ENCODE peak calls at places on chromosomes 7 and 10, in seven cellular contexts. B, E, F, I, T, H and G are unnamed samples.
A peak's percentile ranks its signal among the peaks of the same experiment; 100 is the strongest.

GRCh38 chr7:153475240-153475639 is 577.0 kb upstream of the DPP6 start:
- DNase-seq in B (no peak), E (no peak), F (no peak), I (no peak), T (no peak), H (no peak), G (no peak)

GRCh38 chr10:70905071-70906021 is 17.0 kb upstream of the PCBD1 start:
- DNase-seq in B (no peak), E (no peak), F (no peak), I (peak; percentile 42), T (no peak), H (peak; percentile 38), G (peak; percentile 6)

GRCh38 chr7:106999023-106999422 is 45.5 kb upstream of the PRKAR2B start:
- DNase-seq in B (no peak), E (no peak), F (no peak), I (no peak), T (no peak), H (no peak), G (no peak)

GRCh38 chr10:87093461-87094372 is 926 bp downstream of the GLUD1 start:
- DNase-seq in B (peak; percentile 63), E (peak; percentile 56), F (no peak), I (peak; percentile 68), T (no peak), H (peak; percentile 60), G (peak; percentile 73)

GRCh38 chr10:102615361-102615760 is 28.9 kb upstream of the TRIM8 start:
- DNase-seq in B (no peak), E (peak; percentile 80), F (no peak), I (peak; percentile 70), T (no peak), H (no peak), G (no peak)

GRCh38 chr10:82245157-82245556 is 370.2 kb downstream of the NRG3 start:
- DNase-seq in B (no peak), E (peak; percentile 32), F (no peak), I (no peak), T (no peak), H (no peak), G (no peak)

GRCh38 chr10:70513848-70514309 is 35.3 kb downstream of the PALD1 start:
- DNase-seq in B (no peak), E (peak; percentile 35), F (no peak), I (no peak), T (no peak), H (no peak), G (peak; percentile 53)

GRCh38 chr10:11611248-11612003 is at the start of gene USP6NL:
- DNase-seq in B (peak; percentile 93), E (peak; percentile 88), F (no peak), I (peak; percentile 96), T (peak; percentile 41), H (peak; percentile 89), G (peak; percentile 94)

GRCh38 chr7:117176311-117176710 is 146.5 kb downstream of the WNT2 start:
- DNase-seq in B (no peak), E (no peak), F (no peak), I (no peak), T (no peak), H (no peak), G (no peak)

GRCh38 chr10:94344522-94345122 is 18.1 kb downstream of the NOC3L start:
- DNase-seq in B (no peak), E (no peak), F (no peak), I (no peak), T (no peak), H (no peak), G (no peak)

GRCh38 chr10:31958849-31959248 is 30.2 kb upstream of the ARHGAP12 start:
- DNase-seq in B (no peak), E (no peak), F (no peak), I (no peak), T (no peak), H (no peak), G (no peak)

GRCh38 chr7:3154881-3155494 is 111.3 kb upstream of the CARD11 start:
- DNase-seq in B (peak; percentile 45), E (peak; percentile 80), F (peak; percentile 27), I (peak; percentile 73), T (peak; percentile 32), H (no peak), G (peak; percentile 31)

GRCh38 chr7:131961281-131961680 is 404.9 kb upstream of the PODXL start:
- DNase-seq in B (no peak), E (no peak), F (no peak), I (no peak), T (no peak), H (no peak), G (no peak)

GRCh38 chr7:106344861-106345260 is 60.1 kb upstream of the NAMPT start:
- DNase-seq in B (no peak), E (no peak), F (no peak), I (no peak), T (no peak), H (no peak), G (no peak)

GRCh38 chr10:78894089-78894840 is 174.5 kb upstream of the ZMIZ1 start:
- DNase-seq in B (no peak), E (no peak), F (no peak), I (no peak), T (no peak), H (no peak), G (no peak)

GRCh38 chr10:78893217-78893616 is 175.5 kb upstream of the ZMIZ1 start:
- DNase-seq in B (no peak), E (no peak), F (no peak), I (no peak), T (no peak), H (no peak), G (no peak)

GRCh38 chr10:78895469-78895868 is 173.3 kb upstream of the ZMIZ1 start:
- DNase-seq in B (no peak), E (no peak), F (no peak), I (no peak), T (no peak), H (no peak), G (no peak)

GRCh38 chr10:78896169-78896931 is 172.4 kb upstream of the ZMIZ1 start:
- DNase-seq in B (no peak), E (no peak), F (no peak), I (no peak), T (no peak), H (no peak), G (no peak)

GRCh38 chr10:78894841-78895195 is 173.9 kb upstream of the ZMIZ1 start:
- DNase-seq in B (no peak), E (no peak), F (no peak), I (no peak), T (no peak), H (no peak), G (no peak)
- H3K36me3 ChIP-seq in B (no peaks in the 10 kb centered on the region), E (no peaks in the 10 kb centered on the region), F (no peaks in the 10 kb centered on the region), I (no peaks in the 10 kb centered on the region), T (no peaks in the 10 kb centered on the region), H (no peaks in the 10 kb centered on the region), G (no peaks in the 10 kb centered on the region)

DNA sequence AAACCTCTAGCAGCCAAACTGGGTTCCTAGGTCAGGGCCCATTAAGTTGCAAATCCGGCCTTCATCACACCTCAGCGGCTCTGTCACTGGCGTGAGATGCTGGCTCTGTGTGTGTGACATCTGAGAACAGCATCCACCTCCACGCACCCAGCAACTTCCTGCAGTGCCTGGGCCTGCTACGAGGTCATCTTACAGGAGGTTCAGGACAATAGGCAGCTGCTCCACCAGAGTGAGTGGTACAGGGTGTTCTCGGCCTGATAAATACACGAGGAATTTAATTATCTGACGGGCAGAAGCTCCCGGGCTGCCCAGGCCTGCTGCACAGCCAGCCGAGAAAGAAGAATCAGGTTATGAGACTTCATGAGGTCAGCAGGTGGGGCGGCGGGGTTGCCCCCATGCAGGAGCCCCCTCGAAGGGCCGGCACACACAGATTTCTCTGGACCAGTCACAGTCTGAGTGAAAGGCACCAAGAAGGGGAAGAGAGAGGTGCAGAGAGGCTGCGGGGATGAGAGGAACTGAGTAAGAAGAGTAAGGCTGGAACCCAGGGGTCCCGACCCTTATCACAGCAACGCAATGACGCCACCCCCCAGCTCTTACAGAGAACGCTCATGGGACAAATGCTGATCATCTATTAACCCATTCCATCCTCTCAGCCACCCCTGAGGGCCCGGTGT is 49.3 kb downstream of the CALML3 start:
- DNase-seq in B (no peak), E (no peak), F (no peak), I (peak; percentile 80), T (no peak), H (no peak), G (no peak)
- TF ChIP-seq POLR2AphosphoS5 in B (no peak), E (no peak), F (no peak), I (no peak), T (no peak), H (no peak), G (no peak)

DNA sequence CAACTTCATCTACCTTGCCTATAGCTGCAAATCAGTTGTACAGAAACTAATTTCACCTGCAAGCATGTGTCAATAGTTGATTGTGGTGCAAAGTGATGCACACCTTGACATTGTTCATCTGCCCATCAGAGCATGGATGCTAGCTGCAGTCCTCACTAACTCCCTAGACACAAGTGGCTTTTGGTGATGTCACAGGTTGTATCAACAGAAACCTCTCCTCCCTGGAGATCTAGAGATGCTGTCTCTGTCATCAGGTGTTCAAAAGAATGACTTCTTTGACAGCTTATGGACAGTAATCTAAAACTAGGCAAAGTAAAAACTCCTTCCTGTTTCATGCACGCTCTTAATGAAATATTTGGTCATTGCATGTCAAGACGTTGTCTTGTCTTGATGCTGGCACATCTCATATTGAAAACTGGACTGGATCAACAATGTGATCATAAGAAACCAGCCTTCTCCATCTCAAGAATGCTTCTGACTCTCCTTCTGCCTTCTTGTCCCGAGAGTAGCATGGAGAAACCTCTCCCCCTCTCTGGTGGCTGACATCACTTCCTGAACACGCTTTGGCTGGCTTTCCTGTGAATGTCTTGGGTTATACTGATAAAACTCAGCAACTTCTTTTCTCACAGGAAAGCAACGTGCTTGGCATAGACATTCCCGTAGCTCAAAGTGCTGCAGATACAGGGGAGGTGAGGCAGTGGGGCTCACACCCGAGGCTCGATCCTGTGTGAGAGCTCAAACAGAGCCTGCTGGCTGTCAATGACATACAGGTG is 176.2 kb upstream of the CDCA7L start:
- DNase-seq in B (no peak), E (no peak), F (no peak), I (no peak), T (no peak), H (no peak), G (no peak)
- H3K4me3 ChIP-seq in B (no peak overlapping the region), E (no peak overlapping the region), F (no peak overlapping the region), I (no peak overlapping the region), T (no peak overlapping the region), H (no peak overlapping the region), G (no peak overlapping the region)

GRCh38 chr10:8071006-8071405 is 16.5 kb downstream of the GATA3 start:
- DNase-seq in B (no peak), E (no peak), F (no peak), I (no peak), T (no peak), H (no peak), G (no peak)

GRCh38 chr10:8069108-8069507 is 14.6 kb downstream of the GATA3 start:
- DNase-seq in B (no peak), E (no peak), F (no peak), I (no peak), T (no peak), H (no peak), G (no peak)

GRCh38 chr10:8071666-8072065 is 17.2 kb downstream of the GATA3 start:
- DNase-seq in B (no peak), E (no peak), F (no peak), I (no peak), T (no peak), H (no peak), G (no peak)

GRCh38 chr10:8069627-8070026 is 15.1 kb downstream of the GATA3 start:
- DNase-seq in B (no peak), E (no peak), F (no peak), I (no peak), T (no peak), H (no peak), G (no peak)

DNA sequence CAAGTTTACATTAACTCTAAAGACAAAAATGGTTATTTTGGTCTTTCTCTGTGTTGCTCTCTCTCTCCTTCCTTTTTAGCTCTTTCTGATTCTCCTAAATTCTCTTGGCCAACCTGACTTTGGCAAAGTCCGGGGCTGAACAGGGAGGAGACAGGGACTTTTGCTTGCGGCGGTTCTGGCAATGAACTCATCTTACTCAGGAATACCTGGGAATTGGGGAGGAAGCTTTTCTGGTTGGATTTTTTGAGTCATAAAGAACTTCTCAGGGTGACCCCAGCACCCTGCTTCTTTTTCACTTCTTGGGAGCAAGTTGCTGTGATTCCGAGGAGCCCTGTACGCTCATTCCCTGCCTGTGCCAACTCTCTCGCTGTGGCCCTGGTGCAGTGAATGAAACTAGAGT is 16.0 kb downstream of the GATA3 start:
- DNase-seq in B (no peak), E (no peak), F (no peak), I (no peak), T (no peak), H (no peak), G (no peak)
- H3K36me3 ChIP-seq in B (no peaks in the 10 kb centered on the region), E (no peaks in the 10 kb centered on the region), F (no peaks in the 10 kb centered on the region), I (peaks cover 93% of the 10 kb centered on the region), T (no peaks in the 10 kb centered on the region), H (no peaks in the 10 kb centered on the region), G (no peaks in the 10 kb centered on the region)